ENCODE peak calls at places on chromosome 1, in four cellular contexts. One of them, this sample, is unnamed.

GRCh38 chr1:80882552-80882951 is 918.2 kb upstream of the ADGRL2 start:
- DNase-seq in hypothalamus: no peak
- DNase-seq in AG08396: no peak
- DNase-seq in T-helper 2 cell: no peak
- DNase-seq in this sample: no peak

GRCh38 chr1:156499703-156500577 is 635 bp downstream of the MEF2D start:
- DNase-seq in hypothalamus: peak; percentile 41
- DNase-seq in AG08396: no peak
- DNase-seq in T-helper 2 cell: no peak
- DNase-seq in this sample: peak; percentile 78

GRCh38 chr1:51293898-51294515 is 36.4 kb downstream of the TTC39A start:
- DNase-seq in hypothalamus: no peak
- DNase-seq in AG08396: no peak
- DNase-seq in T-helper 2 cell: no peak
- DNase-seq in this sample: no peak

GRCh38 chr1:182784556-182785171 is 4.9 kb upstream of the NPL start:
- DNase-seq in hypothalamus: no peak
- DNase-seq in AG08396: peak; percentile 36
- DNase-seq in T-helper 2 cell: peak; percentile 17
- DNase-seq in this sample: no peak

GRCh38 chr1:170010443-170010842 is 64.1 kb downstream of the KIFAP3 start:
- DNase-seq in hypothalamus: no peak
- DNase-seq in AG08396: no peak
- DNase-seq in T-helper 2 cell: no peak
- DNase-seq in this sample: no peak

GRCh38 chr1:90707363-90707710 is 9.8 kb downstream of the BARHL2 start:
- DNase-seq in hypothalamus: no peak
- DNase-seq in AG08396: peak; percentile 60
- DNase-seq in T-helper 2 cell: no peak
- DNase-seq in this sample: no peak

GRCh38 chr1:222761171-222761570 is 24.2 kb downstream of the FAM177B start:
- DNase-seq in hypothalamus: no peak
- DNase-seq in AG08396: no peak
- DNase-seq in T-helper 2 cell: no peak
- DNase-seq in this sample: no peak

GRCh38 chr1:172970186-172970585 is 80.6 kb downstream of the TNFSF18 start:
- DNase-seq in hypothalamus: no peak
- DNase-seq in AG08396: no peak
- DNase-seq in T-helper 2 cell: no peak
- DNase-seq in this sample: no peak

GRCh38 chr1:102550729-102551384 is 554.1 kb upstream of the OLFM3 start:
- DNase-seq in hypothalamus: no peak
- DNase-seq in AG08396: no peak
- DNase-seq in T-helper 2 cell: no peak
- DNase-seq in this sample: no peak

GRCh38 chr1:180898441-180899219 is 14.1 kb upstream of the KIAA1614 start:
- DNase-seq in hypothalamus: no peak
- DNase-seq in AG08396: no peak
- DNase-seq in T-helper 2 cell: no peak
- DNase-seq in this sample: no peak

GRCh38 chr1:116092752-116093489 is 18.3 kb upstream of the MAB21L3 start:
- DNase-seq in hypothalamus: no peak
- DNase-seq in AG08396: no peak
- DNase-seq in T-helper 2 cell: no peak
- DNase-seq in this sample: no peak

GRCh38 chr1:40692429-40692905 is 963 bp downstream of the NFYC start:
- DNase-seq in hypothalamus: peak; percentile 69
- DNase-seq in AG08396: peak; percentile 26
- DNase-seq in T-helper 2 cell: no peak
- DNase-seq in this sample: no peak

GRCh38 chr1:94739521-94740061 is 80.6 kb upstream of the SLC44A3 start:
- DNase-seq in hypothalamus: no peak
- DNase-seq in AG08396: peak; percentile 65
- DNase-seq in T-helper 2 cell: no peak
- DNase-seq in this sample: no peak

GRCh38 chr1:155079487-155080249 is 1.0 kb downstream of the EFNA3 start:
- DNase-seq in hypothalamus: no peak
- DNase-seq in AG08396: no peak
- DNase-seq in T-helper 2 cell: no peak
- DNase-seq in this sample: no peak

This sample was measured in left ventricle myocardium inferior.